ENCODE peak calls at places on chromosome 22, in five cellular contexts. E, O, L, U and Y are unnamed samples.

GRCh38 chr22:29331213-29331612 is 15.7 kb upstream of the RASL10A start:
- DNase-seq in L (no peak), U (no peak), O (no peak), E (no peak), Y (no peak)

GRCh38 chr22:22207845-22208564 is 36.6 kb upstream of the VPREB1 start:
- DNase-seq in E (peak), L (peak), O (peak), U (peak), Y (peak)

GRCh38 chr22:40044870-40045834 is 50.4 kb downstream of the FAM83F start:
- DNase-seq in E (peak), U (peak), O (peak), L (peak), Y (peak)

GRCh38 chr22:19703869-19704268 is 10.4 kb upstream of the SEPTIN5 start:
- DNase-seq in E (no peak), U (no peak), L (no peak), O (no peak), Y (no peak)

GRCh38 chr22:50342651-50343540 is at the start of gene PPP6R2:
- DNase-seq in O (peak), L (peak), E (peak), U (peak), Y (peak)

GRCh38 chr22:46472722-46473016 is 64.8 kb downstream of the CELSR1 start:
- DNase-seq in U (no peak), O (no peak), L (no peak), E (no peak), Y (no peak)

GRCh38 chr22:46971141-46971775 is 208.8 kb downstream of the TBC1D22A start:
- DNase-seq in U (no peak), L (no peak), O (no peak), E (no peak), Y (no peak)

GRCh38 chr22:16956290-16956689 is 51.7 kb downstream of the GAB4 start:
- DNase-seq in O (no peak), U (no peak), L (no peak), E (no peak), Y (no peak)

GRCh38 chr22:39097098-39098020 is at the start of gene APOBEC3H:
- DNase-seq in U (no peak), O (peak), E (no peak), L (peak), Y (peak)

GRCh38 chr22:28582806-28583205 is 96.8 kb downstream of the TTC28 start:
- DNase-seq in O (no peak), U (no peak), E (no peak), L (no peak), Y (peak)

GRCh38 chr22:46107089-46107664 is 43.1 kb upstream of the PPARA start:
- DNase-seq in O (no peak), U (no peak), L (no peak), E (no peak), Y (no peak)